ENCODE peak calls at places on chromosomes 7 and 10, in five cellular contexts. M is astrocyte of the spinal cord, H is bronchial epithelial cell, Z is neural progenitor cell, L is left ventricle myocardium inferior. J is an unnamed sample.

GRCh38 chr7:45980181-45980905 is 59.3 kb upstream of the IGFBP3 start:
- DNase-seq in M (peak), H (peak), Z (no peak), L (no peak), J (no peak)

GRCh38 chr7:88759216-88759955 is at the start of gene ZNF804B:
- DNase-seq in M (no peak), H (no peak), Z (peak), L (peak), J (no peak)

GRCh38 chr7:100446040-100446439 is 9.7 kb upstream of the PPP1R35 start:
- DNase-seq in M (no peak), H (peak), Z (no peak), L (no peak), J (no peak)

GRCh38 chr10:114631678-114632417 is 26.2 kb downstream of the ABLIM1 start:
- DNase-seq in M (peak), H (no peak), Z (peak), L (peak), J (peak)

GRCh38 chr10:103803941-103804340 is 51.4 kb downstream of the SH3PXD2A start:
- DNase-seq in M (no peak), H (peak), Z (no peak), L (no peak), J (no peak)

GRCh38 chr7:48839108-48839507 is 85.2 kb upstream of the CDC14C start:
- DNase-seq in M (no peak), H (peak), Z (peak), L (no peak), J (no peak)

GRCh38 chr10:47159361-47160228 is 140.4 kb upstream of the GDF10 start:
- DNase-seq in M (no peak), H (no peak), Z (no peak), L (no peak), J (no peak)

GRCh38 chr10:122768033-122768745 is 68.5 kb upstream of the C10orf120 start:
- DNase-seq in M (no peak), H (peak), Z (no peak), L (no peak), J (no peak)

GRCh38 chr7:38975944-38976392 is 1.7 kb upstream of the POU6F2 start:
- DNase-seq in M (no peak), H (no peak), Z (peak), L (no peak), J (no peak)

GRCh38 chr7:96136600-96137239 is 185.2 kb downstream of the SLC25A13 start:
- DNase-seq in M (no peak), H (peak), Z (peak), L (no peak), J (no peak)

GRCh38 chr7:47255441-47255840 is 326.5 kb downstream of the TNS3 start:
- DNase-seq in M (no peak), H (no peak), Z (no peak), L (no peak), J (no peak)

GRCh38 chr10:133315847-133316246 is 7.1 kb downstream of the ZNF511 start:
- DNase-seq in M (no peak), H (peak), Z (no peak), L (no peak), J (no peak)

GRCh38 chr7:5704534-5704922 is 76.9 kb downstream of the RNF216 start:
- DNase-seq in M (peak), H (peak), Z (peak), L (peak), J (peak)

GRCh38 chr7:81484266-81484665 is 285.6 kb downstream of the HGF start:
- DNase-seq in M (peak), H (no peak), Z (peak), L (peak), J (peak)

GRCh38 chr7:33933611-33934281 is 28.4 kb downstream of the BMPER start:
- DNase-seq in M (peak), H (peak), Z (no peak), L (no peak), J (no peak)

GRCh38 chr7:23685770-23686169 is 5.8 kb downstream of the FAM221A start:
- DNase-seq in M (peak), H (peak), Z (no peak), L (no peak), J (no peak)

GRCh38 chr10:84668186-84668763 is 339.9 kb downstream of the CCSER2 start:
- DNase-seq in M (no peak), H (no peak), Z (no peak), L (no peak), J (no peak)

GRCh38 chr7:46494026-46494425 is 573.0 kb upstream of the IGFBP3 start:
- DNase-seq in M (peak), H (no peak), Z (no peak), L (no peak), J (no peak)

GRCh38 chr7:106793015-106793651 is 71.9 kb upstream of the PIK3CG start:
- DNase-seq in M (peak), H (peak), Z (peak), L (no peak), J (no peak)

GRCh38 chr10:130744631-130745030 is 566.9 kb downstream of the TCERG1L start:
- DNase-seq in M (no peak), H (no peak), Z (peak), L (no peak), J (no peak)

GRCh38 chr7:159049266-159050025 is 95.2 kb downstream of the VIPR2 start:
- DNase-seq in M (no peak), H (no peak), Z (no peak), L (no peak), J (no peak)

GRCh38 chr10:48579251-48579960 is 25.5 kb downstream of the ARHGAP22 start:
- DNase-seq in M (peak), H (peak), Z (no peak), L (no peak), J (no peak)

GRCh38 chr7:113752689-113753088 is 166.1 kb downstream of the PPP1R3A start:
- DNase-seq in M (no peak), H (no peak), Z (no peak), L (no peak), J (no peak)

GRCh38 chr7:112162161-112163020 is 43.8 kb downstream of the DOCK4 start:
- DNase-seq in M (peak), H (peak), Z (peak), L (peak), J (peak)

DNA sequence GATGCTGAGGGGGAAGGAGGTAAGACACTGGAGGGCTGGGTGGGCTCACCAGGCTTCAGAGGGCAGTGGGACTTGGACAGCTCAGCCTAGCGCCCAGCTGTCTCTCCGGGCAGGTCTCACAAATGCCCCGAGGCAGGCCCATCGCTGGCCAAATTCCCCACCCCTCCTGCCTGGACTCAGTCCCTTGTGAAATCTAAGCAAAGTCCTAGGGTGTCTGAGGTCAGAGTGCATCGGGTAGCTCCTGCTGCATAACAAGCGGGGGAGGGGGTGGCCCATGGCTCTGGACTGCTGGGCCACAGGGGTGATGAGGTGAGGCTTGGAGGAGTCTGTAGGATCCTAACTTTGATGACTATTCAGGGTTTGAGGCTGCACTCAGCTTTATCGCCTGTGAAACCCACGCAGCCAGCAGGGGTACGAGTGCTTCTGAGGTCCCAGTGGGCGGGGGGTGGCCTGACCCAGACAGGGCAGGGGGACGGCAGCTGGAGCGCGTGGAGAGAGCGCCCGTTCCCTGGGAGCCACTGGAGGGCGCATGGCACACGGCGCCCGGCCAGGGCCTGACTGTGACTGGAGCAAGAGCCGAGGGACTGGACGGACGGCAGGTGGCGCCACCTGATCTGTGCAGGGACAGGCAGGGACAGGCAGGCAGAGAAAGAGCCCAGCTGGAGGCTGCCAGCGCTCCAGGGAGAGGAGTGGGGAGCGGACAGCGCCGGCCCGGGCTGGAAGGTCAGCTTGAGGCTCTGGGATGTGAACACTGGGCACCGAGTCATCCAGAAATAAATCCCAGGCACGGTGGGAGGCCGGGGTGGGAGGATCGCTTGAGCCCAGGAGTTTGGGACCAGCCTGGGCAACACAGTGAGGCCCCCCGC is 10.0 kb downstream of the CYP2W1 start:
- DNase-seq in M (peak), H (peak), Z (peak), L (peak), J (peak)
- TF ChIP-seq CTCF in M (peak), H (peak), Z (peak), L (peak), J (peak)

GRCh38 chr7:115357213-115357999 is 435.5 kb downstream of the MDFIC start:
- DNase-seq in M (peak), H (no peak), Z (no peak), L (no peak), J (no peak)

GRCh38 chr7:115354925-115355324 is 433.0 kb downstream of the MDFIC start:
- DNase-seq in M (no peak), H (no peak), Z (no peak), L (no peak), J (no peak)

GRCh38 chr7:115359119-115359518 is 437.2 kb downstream of the MDFIC start:
- DNase-seq in M (no peak), H (no peak), Z (no peak), L (no peak), J (no peak)

GRCh38 chr7:115359919-115360318 is 438.0 kb downstream of the MDFIC start:
- DNase-seq in M (no peak), H (peak), Z (no peak), L (no peak), J (no peak)

DNA sequence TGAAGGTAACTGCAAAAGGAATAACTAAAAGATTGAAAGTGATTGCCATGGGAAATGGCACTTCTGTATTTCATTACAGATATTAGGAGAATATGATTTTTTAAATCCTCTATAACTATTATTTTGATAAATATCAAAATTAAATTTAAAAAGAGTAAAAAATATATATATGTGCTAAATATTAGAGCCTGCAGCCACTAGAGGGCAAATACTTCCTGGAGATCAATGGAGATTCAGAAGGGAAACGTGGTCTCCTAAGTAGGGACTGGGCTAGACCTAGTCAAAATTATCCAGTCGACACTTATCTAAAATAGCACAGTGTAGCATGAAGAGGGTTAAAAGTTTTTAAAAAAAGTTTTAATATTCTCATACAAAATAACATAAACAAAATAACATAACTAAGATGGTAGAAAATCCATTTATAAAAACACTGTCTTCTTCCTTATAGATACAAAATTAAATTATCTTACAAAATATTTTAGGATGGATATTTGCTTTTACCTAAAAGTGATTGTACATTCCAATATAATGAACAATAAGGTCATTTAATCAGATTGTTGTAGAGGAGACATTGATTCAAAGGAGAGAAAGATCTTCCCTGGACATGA is 434.3 kb downstream of the MDFIC start:
- DNase-seq in M (peak), H (peak), Z (peak), L (no peak), J (no peak)
- TF ChIP-seq CTCF in M (peak), H (peak), Z (peak), L (peak), J (peak)

GRCh38 chr10:113293167-113293566 is 259.7 kb upstream of the HABP2 start:
- DNase-seq in M (no peak), H (no peak), Z (no peak), L (no peak), J (no peak)

GRCh38 chr10:113298616-113299015 is 254.2 kb upstream of the HABP2 start:
- DNase-seq in M (no peak), H (no peak), Z (no peak), L (no peak), J (no peak)

GRCh38 chr10:113294868-113295267 is 258.0 kb upstream of the HABP2 start:
- DNase-seq in M (no peak), H (no peak), Z (no peak), L (no peak), J (no peak)

GRCh38 chr10:113300628-113301027 is 252.2 kb upstream of the HABP2 start:
- DNase-seq in M (peak), H (no peak), Z (no peak), L (no peak), J (no peak)

DNA sequence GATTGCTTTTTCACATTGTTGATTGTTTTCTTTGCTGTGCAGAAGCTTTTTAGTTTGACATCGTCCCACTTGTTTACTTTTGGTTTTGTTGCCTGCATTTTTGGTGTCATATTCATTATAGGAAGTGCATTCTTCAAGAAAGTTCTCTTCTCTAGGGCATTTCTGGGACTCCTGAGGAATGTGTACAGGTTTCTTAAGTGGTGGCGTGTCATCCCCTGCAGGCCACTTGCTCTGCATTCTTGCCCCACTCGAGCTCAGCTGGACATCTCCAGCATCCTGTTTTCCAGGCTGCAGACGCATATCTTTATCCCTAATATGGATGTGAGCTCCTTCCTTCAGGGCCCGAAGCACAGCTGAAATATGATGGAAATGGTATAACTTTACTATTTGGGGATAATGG is 255.6 kb upstream of the HABP2 start:
- DNase-seq in M (peak), H (no peak), Z (no peak), L (no peak), J (no peak)
- TF ChIP-seq CTCF in M (peak), H (no peak), Z (no peak), L (no peak), J (no peak)

DNA sequence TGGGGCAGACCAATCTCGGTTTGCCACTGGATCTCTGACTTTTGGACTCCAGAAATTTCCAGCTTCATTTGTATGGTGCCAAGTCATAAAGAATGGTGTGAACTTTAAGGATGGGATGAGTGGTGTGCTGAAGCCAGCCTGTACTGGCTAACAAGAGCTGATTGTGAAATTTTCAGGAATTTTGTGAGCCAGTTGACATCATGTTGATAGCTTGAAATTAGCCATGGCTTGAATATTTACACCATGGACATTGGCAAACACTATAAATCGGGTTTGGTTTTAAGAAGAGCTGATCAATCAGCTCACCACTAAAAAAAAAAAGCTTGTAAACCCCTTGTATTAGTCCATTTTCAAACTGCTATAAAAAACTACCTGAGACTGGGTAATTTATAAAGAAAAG is 14.1 kb upstream of the MYH16 start:
- DNase-seq in M (no peak), H (peak), Z (no peak), L (no peak), J (no peak)
- TF ChIP-seq CTCF in M (no peak), H (no peak), Z (no peak), L (no peak), J (no peak)

DNA sequence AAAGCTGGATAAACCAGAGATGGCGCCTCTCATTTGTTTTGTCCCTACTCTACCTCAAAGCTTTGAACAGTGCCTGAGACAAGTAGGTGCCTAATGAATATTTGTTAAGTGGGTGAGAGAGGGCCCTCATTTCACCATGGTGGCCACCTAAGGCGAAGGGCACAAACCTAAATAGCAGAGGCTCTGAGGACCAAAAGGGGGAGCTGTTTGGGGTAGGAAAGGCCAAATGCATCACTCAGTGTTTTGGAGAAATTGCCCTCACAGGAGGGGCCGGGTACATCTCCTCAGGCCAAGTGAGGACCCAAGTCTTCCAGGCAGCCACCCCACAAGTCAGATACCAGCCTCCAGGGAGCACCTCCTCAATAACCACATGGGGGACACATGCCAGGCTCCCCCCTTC is 14.0 kb downstream of the IMPDH1 start:
- DNase-seq in M (no peak), H (no peak), Z (no peak), L (no peak), J (no peak)
- TF ChIP-seq CTCF in M (peak), H (peak), Z (no peak), L (no peak), J (no peak)

GRCh38 chr7:36630112-36630650 is 94.1 kb downstream of the AOAH start:
- DNase-seq in M (no peak), H (no peak), Z (no peak), L (no peak), J (no peak)
- TF ChIP-seq CTCF in M (no peak), H (no peak), Z (no peak), L (no peak), J (no peak)

J was measured in heart right ventricle.